ENCODE peak calls at places on chromosome 10, in five cellular contexts. B is K562, C is H1, G is HepG2, Q is HCT116. W is an unnamed sample.

GRCh38 chr10:5814110-5815107 is 1.2 kb upstream of the GDI2 start:
- DNase-seq in B (peak), C (no peak), G (no peak), Q (peak), W (no peak)

GRCh38 chr10:12250181-12250580 is 54.2 kb downstream of the CDC123 start:
- DNase-seq in B (no peak), C (no peak), G (no peak), Q (no peak), W (no peak)

GRCh38 chr10:66827353-66827752 is 98.5 kb upstream of the LRRTM3 start:
- DNase-seq in B (no peak), C (no peak), G (no peak), Q (peak), W (no peak)

GRCh38 chr10:68403701-68404100 is 3.4 kb downstream of the RUFY2 start:
- DNase-seq in B (peak), C (no peak), G (peak), Q (no peak), W (no peak)

GRCh38 chr10:66637273-66638036 is 288.4 kb upstream of the LRRTM3 start:
- DNase-seq in B (no peak), C (no peak), G (no peak), Q (no peak), W (no peak)

GRCh38 chr10:71621783-71622526 is 97.6 kb downstream of the C10orf105 start:
- DNase-seq in B (peak), C (no peak), G (peak), Q (peak), W (no peak)

GRCh38 chr10:94065787-94066186 is 72.1 kb downstream of the PLCE1 start:
- DNase-seq in B (no peak), C (no peak), G (no peak), Q (no peak), W (no peak)

GRCh38 chr10:86038371-86038770 is 328.2 kb downstream of the GRID1 start:
- DNase-seq in B (no peak), C (no peak), G (no peak), Q (no peak), W (no peak)

GRCh38 chr10:44958196-44958896 is 1.3 kb upstream of the RASSF4 start:
- DNase-seq in B (no peak), C (peak), G (no peak), Q (no peak), W (no peak)

GRCh38 chr10:63093227-63093626 is 39.9 kb upstream of the NRBF2 start:
- DNase-seq in B (no peak), C (no peak), G (no peak), Q (no peak), W (no peak)

GRCh38 chr10:65559369-65559768 is 1366.5 kb upstream of the LRRTM3 start:
- DNase-seq in B (no peak), C (no peak), G (no peak), Q (no peak), W (no peak)

GRCh38 chr10:111077715-111078504 is 1.1 kb downstream of the ADRA2A start:
- DNase-seq in B (no peak), C (peak), G (no peak), Q (no peak), W (no peak)

GRCh38 chr10:4470231-4470840 is 355.7 kb upstream of the AKR1E2 start:
- DNase-seq in B (no peak), C (no peak), G (no peak), Q (no peak), W (no peak)

GRCh38 chr10:12902135-12902572 is 99.4 kb downstream of the CCDC3 start:
- DNase-seq in B (peak), C (peak), G (peak), Q (peak), W (peak)

GRCh38 chr10:99791831-99792230 is 9.4 kb downstream of the ABCC2 start:
- DNase-seq in B (no peak), C (no peak), G (no peak), Q (no peak), W (no peak)

GRCh38 chr10:30816144-30816811 is 186.7 kb upstream of the LYZL2 start:
- DNase-seq in B (peak), C (no peak), G (no peak), Q (no peak), W (no peak)

GRCh38 chr10:99370993-99371392 is 41.8 kb downstream of the CNNM1 start:
- DNase-seq in B (peak), C (no peak), G (peak), Q (peak), W (no peak)

GRCh38 chr10:45180946-45181439 is 134.4 kb downstream of the OR13A1 start:
- DNase-seq in B (no peak), C (no peak), G (no peak), Q (no peak), W (no peak)

GRCh38 chr10:49189422-49189821 is 1.2 kb upstream of the TMEM273 start:
- DNase-seq in B (no peak), C (no peak), G (no peak), Q (no peak), W (no peak)

GRCh38 chr10:75335191-75335590 is 66.4 kb downstream of the ZNF503 start:
- DNase-seq in B (no peak), C (no peak), G (no peak), Q (no peak), W (no peak)

GRCh38 chr10:33914746-33915145 is 580.3 kb upstream of the NRP1 start:
- DNase-seq in B (no peak), C (no peak), G (no peak), Q (no peak), W (no peak)

GRCh38 chr10:45008524-45009161 is 7.9 kb downstream of the ZNF22 start:
- DNase-seq in B (peak), C (no peak), G (peak), Q (peak), W (peak)

GRCh38 chr10:9342865-9343450 is 1288.5 kb downstream of the GATA3 start:
- DNase-seq in B (peak), C (no peak), G (peak), Q (no peak), W (no peak)

GRCh38 chr10:93435621-93436385 is 46.3 kb downstream of the MYOF start:
- DNase-seq in B (no peak), C (no peak), G (peak), Q (no peak), W (no peak)

GRCh38 chr10:63268139-63268797 is 135.1 kb downstream of the NRBF2 start:
- DNase-seq in B (peak), C (no peak), G (peak), Q (no peak), W (no peak)

GRCh38 chr10:95761939-95762492 is 6.1 kb downstream of the ENTPD1 start:
- DNase-seq in B (no peak), C (no peak), G (no peak), Q (no peak), W (no peak)

GRCh38 chr10:35328404-35329037 is 7.8 kb upstream of the CCNY start:
- DNase-seq in B (no peak), C (no peak), G (no peak), Q (no peak), W (no peak)

GRCh38 chr10:124705021-124705740 is 39.0 kb downstream of the FAM53B start:
- DNase-seq in B (no peak), C (no peak), G (no peak), Q (no peak), W (no peak)

GRCh38 chr10:15791816-15792524 is 68.3 kb downstream of the MINDY3 start:
- DNase-seq in B (no peak), C (no peak), G (no peak), Q (no peak), W (no peak)

GRCh38 chr10:51832652-51833383 is 133.4 kb upstream of the CSTF2T start:
- DNase-seq in B (peak), C (no peak), G (peak), Q (peak), W (peak)

GRCh38 chr10:114397651-114398145 is 6.6 kb downstream of the AFAP1L2 start:
- DNase-seq in B (no peak), C (no peak), G (no peak), Q (no peak), W (no peak)

GRCh38 chr10:13102002-13102794 is 2.2 kb downstream of the OPTN start:
- DNase-seq in B (no peak), C (no peak), G (peak), Q (no peak), W (no peak)

GRCh38 chr10:121132278-121132672 is 281.1 kb downstream of the WDR11 start:
- DNase-seq in B (no peak), C (no peak), G (no peak), Q (no peak), W (no peak)

GRCh38 chr10:28676297-28676967 is 889 bp upstream of the BAMBI start:
- DNase-seq in B (peak), C (peak), G (no peak), Q (no peak), W (no peak)

GRCh38 chr10:63887026-63887589 is 365.9 kb downstream of the REEP3 start:
- DNase-seq in B (peak), C (peak), G (peak), Q (peak), W (no peak)

DNA sequence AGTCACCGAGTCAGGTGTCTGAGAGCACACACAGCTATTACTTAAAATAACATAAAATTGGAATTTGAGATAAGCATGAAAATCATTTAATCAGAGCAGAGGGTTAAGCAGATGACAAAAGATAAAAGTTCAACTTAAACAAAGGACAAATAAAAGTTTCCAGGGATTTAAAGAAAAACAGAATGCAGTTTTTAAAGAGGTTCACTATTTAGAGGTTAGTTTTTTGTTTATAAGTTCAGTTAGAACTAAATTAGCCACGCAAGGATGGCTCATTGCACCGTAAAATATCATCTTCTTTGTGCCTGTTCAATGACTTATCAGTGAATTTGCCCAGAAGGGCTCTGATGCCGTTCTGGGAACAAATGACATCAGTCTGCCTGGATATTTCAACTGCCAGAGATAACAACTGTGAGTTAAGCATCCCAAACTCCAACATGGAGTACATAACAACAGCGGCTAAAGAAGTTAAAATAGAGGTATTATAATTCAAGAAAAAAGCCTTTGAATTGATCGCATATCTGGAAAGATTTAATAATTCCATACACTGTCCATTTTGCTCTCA is 107.8 kb downstream of the ANK3 start:
- DNase-seq in B (peak), C (no peak), G (no peak), Q (no peak), W (no peak)
- TF ChIP-seq JUND in B (peak), C (no peak), G (no peak), Q (no peak), W (no peak)

GRCh38 chr10:130010653-130011052 is 46.6 kb upstream of the EBF3 start:
- DNase-seq in B (no peak), C (no peak), G (no peak), Q (no peak), W (no peak)
- TF ChIP-seq SIN3A in B (no peak), C (no peak), G (no peak), Q (no peak), W (no peak)

GRCh38 chr10:123356101-123356500 is 201.9 kb downstream of the BUB3 start:
- DNase-seq in B (no peak), C (no peak), G (no peak), Q (no peak), W (no peak)
- TF ChIP-seq CEBPB in B (no peak), C (no peak), G (no peak), Q (no peak), W (no peak)

GRCh38 chr10:60975716-60976115 is 31.7 kb upstream of the RHOBTB1 start:
- DNase-seq in B (peak), C (no peak), G (no peak), Q (no peak), W (no peak)
- TF ChIP-seq JUND in B (no peak), C (no peak), G (no peak), Q (no peak), W (no peak)

DNA sequence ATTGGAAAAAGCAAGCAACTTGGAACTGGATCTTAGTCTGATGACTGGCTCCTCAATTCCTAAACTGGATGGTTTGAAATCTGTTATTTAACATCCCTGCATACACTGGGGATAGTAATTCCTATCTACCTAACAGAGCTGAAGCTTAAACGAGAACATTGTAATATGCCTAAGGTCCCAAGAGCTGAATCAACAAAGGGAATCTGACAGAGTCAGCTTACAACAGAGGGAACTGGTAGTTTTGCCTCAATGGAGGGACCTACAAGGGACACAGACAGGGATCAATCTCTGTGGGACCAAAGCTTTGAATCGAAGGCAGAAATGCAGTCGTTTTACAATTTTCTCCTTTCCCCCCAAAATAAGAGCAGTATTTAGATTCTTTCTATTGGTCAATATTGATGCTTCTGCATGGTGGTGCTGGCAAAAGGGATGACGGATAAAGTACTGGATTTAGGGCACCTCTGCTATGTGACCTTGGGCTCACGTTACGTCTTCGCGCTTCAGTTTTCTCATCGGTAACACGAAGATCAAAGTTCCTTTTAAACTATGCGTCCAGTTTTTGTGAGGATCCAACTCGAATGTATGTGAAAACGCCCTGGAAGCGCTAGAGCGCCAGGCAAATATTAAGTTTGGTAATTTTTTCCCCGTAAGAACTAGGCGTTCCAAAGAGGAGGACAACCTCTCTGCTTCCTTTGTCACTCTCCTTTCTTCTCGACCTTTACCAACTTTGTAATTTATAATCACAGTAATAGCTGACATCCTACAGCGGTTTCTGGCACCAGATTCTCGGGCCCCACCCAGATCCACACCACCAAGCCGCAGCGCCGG is 1.1 kb downstream of the ACTR1A start:
- DNase-seq in B (no peak), C (no peak), G (peak), Q (no peak), W (no peak)
- TF ChIP-seq SIN3A in B (no peak), C (no peak), G (no peak), Q (no peak), W (no peak)

GRCh38 chr10:77249901-77250459 is 387.6 kb downstream of the KCNMA1 start:
- DNase-seq in B (no peak), C (no peak), G (no peak), Q (no peak), W (no peak)

GRCh38 chr10:77244746-77245145 is 392.9 kb downstream of the KCNMA1 start:
- DNase-seq in B (no peak), C (no peak), G (no peak), Q (no peak), W (no peak)

GRCh38 chr10:77248104-77248503 is 389.5 kb downstream of the KCNMA1 start:
- DNase-seq in B (no peak), C (no peak), G (no peak), Q (no peak), W (no peak)

GRCh38 chr10:77247076-77247561 is 390.5 kb downstream of the KCNMA1 start:
- DNase-seq in B (no peak), C (no peak), G (peak), Q (no peak), W (no peak)

GRCh38 chr10:77245953-77246352 is 391.7 kb downstream of the KCNMA1 start:
- DNase-seq in B (no peak), C (no peak), G (no peak), Q (no peak), W (no peak)
- TF ChIP-seq CEBPB in B (peak), C (no peak), G (peak), Q (no peak), W (no peak)